ENCODE peak calls at places on chromosomes 7 and 10, in six cellular contexts. U, F, K, Y, P and C are unnamed samples.

GRCh38 chr10:108783897-108784296 is 1139.4 kb downstream of the XPNPEP1 start:
- DNase-seq in U (peak), F (no peak), K (peak), Y (no peak), P (peak), C (no peak)

GRCh38 chr7:20541615-20542349 is 73.7 kb upstream of the ABCB5 start:
- DNase-seq in U (peak), F (no peak), K (no peak), Y (no peak), P (no peak), C (no peak)

GRCh38 chr10:22210267-22210666 is 7.5 kb downstream of the EBLN1 start:
- DNase-seq in U (no peak), F (no peak), K (no peak), Y (no peak), P (no peak), C (no peak)

GRCh38 chr7:20412023-20412422 is 81.3 kb downstream of the ITGB8 start:
- DNase-seq in U (no peak), F (no peak), K (no peak), Y (no peak), P (no peak), C (no peak)

GRCh38 chr10:124650820-124651401 is 93.3 kb downstream of the FAM53B start:
- DNase-seq in U (no peak), F (no peak), K (no peak), Y (no peak), P (peak), C (no peak)

GRCh38 chr7:143285806-143286521 is 1.2 kb downstream of the TMEM139 start:
- DNase-seq in U (no peak), F (no peak), K (no peak), Y (no peak), P (no peak), C (no peak)

GRCh38 chr10:22712246-22712958 is 2.0 kb downstream of the PIP4K2A start:
- DNase-seq in U (no peak), F (no peak), K (peak), Y (no peak), P (no peak), C (no peak)

GRCh38 chr7:96708872-96709271 is 774 bp downstream of the SEM1 start:
- DNase-seq in U (no peak), F (no peak), K (no peak), Y (no peak), P (no peak), C (no peak)

GRCh38 chr7:47578581-47579270 is 3.2 kb downstream of the TNS3 start:
- DNase-seq in U (peak), F (no peak), K (peak), Y (no peak), P (no peak), C (no peak)

GRCh38 chr7:6446977-6447588 is 671 bp downstream of the DAGLB start:
- DNase-seq in U (peak), F (peak), K (peak), Y (peak), P (peak), C (peak)

GRCh38 chr7:127550247-127550646 is 35.1 kb downstream of the GCC1 start:
- DNase-seq in U (no peak), F (no peak), K (no peak), Y (no peak), P (peak), C (no peak)

GRCh38 chr10:17735166-17735941 is 16.6 kb upstream of the TMEM236 start:
- DNase-seq in U (no peak), F (peak), K (peak), Y (no peak), P (no peak), C (no peak)

GRCh38 chr10:47031251-47031952 is 120.2 kb downstream of the PTPN20 start:
- DNase-seq in U (peak), F (no peak), K (peak), Y (peak), P (peak), C (peak)

GRCh38 chr7:5594616-5595544 is 171.2 kb upstream of the TNRC18 start:
- DNase-seq in U (peak), F (no peak), K (no peak), Y (no peak), P (peak), C (no peak)

GRCh38 chr10:93305122-93305521 is 177.0 kb downstream of the MYOF start:
- DNase-seq in U (no peak), F (no peak), K (no peak), Y (no peak), P (no peak), C (no peak)

GRCh38 chr10:75432176-75432575 is 752 bp downstream of the LRMDA start:
- DNase-seq in U (no peak), F (no peak), K (no peak), Y (no peak), P (no peak), C (no peak)

GRCh38 chr7:122984021-122984420 is 11.5 kb downstream of the TAS2R16 start:
- DNase-seq in U (no peak), F (no peak), K (no peak), Y (no peak), P (no peak), C (no peak)

GRCh38 chr7:157785021-157785441 is 448.2 kb downstream of the DNAJB6 start:
- DNase-seq in U (no peak), F (no peak), K (no peak), Y (no peak), P (no peak), C (no peak)

GRCh38 chr7:111510584-111511378 is 51.5 kb downstream of the IMMP2L start:
- DNase-seq in U (no peak), F (no peak), K (no peak), Y (no peak), P (no peak), C (no peak)

GRCh38 chr10:36114913-36115312 is 472.8 kb upstream of the FZD8 start:
- DNase-seq in U (no peak), F (no peak), K (peak), Y (no peak), P (no peak), C (no peak)

GRCh38 chr7:2979276-2979675 is 64.4 kb downstream of the CARD11 start:
- DNase-seq in U (no peak), F (no peak), K (no peak), Y (no peak), P (peak), C (no peak)
- TF ChIP-seq CTCF in U (peak), F (no peak), K (no peak), Y (no peak), P (no peak), C (no peak)

GRCh38 chr7:120827719-120828118 is 30.2 kb downstream of the TSPAN12 start:
- DNase-seq in U (no peak), F (no peak), K (no peak), Y (no peak), P (no peak), C (no peak)
- TF ChIP-seq CTCF in U (no peak), F (no peak), K (no peak), Y (no peak), P (no peak), C (no peak)

DNA sequence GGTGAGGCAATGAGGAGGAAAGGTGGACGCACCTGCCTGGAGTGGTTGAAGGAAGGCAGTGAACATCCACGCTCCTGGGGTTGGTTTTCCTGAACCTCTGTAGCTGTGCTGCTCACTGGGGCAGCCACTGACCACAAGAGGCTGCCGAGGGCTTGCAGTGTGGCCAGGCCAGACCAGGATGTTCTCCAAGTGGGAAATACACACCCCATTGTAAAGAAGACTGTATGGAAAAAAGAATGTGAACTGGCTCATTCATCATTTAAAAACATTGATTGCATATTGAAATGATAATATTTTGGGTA is 107.6 kb downstream of the SNX10 start:
- DNase-seq in U (no peak), F (no peak), K (no peak), Y (no peak), P (peak), C (peak)
- TF ChIP-seq CTCF in U (no peak), F (no peak), K (peak), Y (no peak), P (peak), C (no peak)

DNA sequence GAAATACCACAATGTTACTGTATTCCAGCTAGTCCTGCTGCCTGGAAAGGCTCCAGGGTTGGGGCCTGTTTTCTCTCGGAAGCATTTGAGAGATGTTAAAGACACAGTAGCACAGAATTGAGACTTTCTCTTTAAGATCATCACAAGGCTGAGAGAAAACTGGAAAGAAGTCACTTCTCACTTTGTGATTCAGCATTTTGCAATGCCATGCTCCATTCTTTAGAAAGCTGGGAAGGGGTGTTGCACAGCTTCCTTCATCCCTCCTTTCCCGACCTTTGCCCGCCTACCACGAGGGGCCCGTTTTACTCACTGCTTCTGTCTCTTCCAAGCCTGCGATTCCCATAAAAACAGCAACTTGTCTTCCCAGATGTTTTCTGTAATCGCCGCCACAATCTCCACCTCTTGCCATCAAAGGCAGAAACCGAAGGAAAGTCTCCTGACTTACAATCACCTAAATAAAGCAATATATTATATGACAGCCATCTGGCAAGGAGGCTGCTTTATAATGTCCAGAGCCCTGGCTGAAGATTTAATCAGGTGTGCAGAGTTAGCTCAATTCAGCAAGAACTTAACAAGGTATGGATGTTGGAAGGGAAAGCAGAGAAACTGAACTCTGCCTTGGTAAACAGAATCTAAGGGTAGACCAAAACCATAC is 18.9 kb downstream of the NOD1 start:
- DNase-seq in U (no peak), F (no peak), K (peak), Y (peak), P (no peak), C (no peak)
- TF ChIP-seq CTCF in U (no peak), F (no peak), K (no peak), Y (no peak), P (no peak), C (no peak)

GRCh38 chr10:71242621-71243009 is 30.2 kb downstream of the UNC5B start:
- DNase-seq in U (no peak), F (no peak), K (no peak), Y (no peak), P (peak), C (no peak)
- TF ChIP-seq CTCF in U (peak), F (no peak), K (no peak), Y (no peak), P (peak), C (no peak)